ENCODE peak calls at places on chromosomes 3 and 15, in seven cellular contexts. U is lower lobe of right lung, Q is tibial artery, L is vagina, G is AG09319, Y is spleen, A is nephron progenitor cell. K is an unnamed sample.

GRCh38 chr3:88596451-88596850 is 446.7 kb downstream of the C3orf38 start:
- DNase-seq in U (no peak), Q (no peak), L (no peak), G (no peak), Y (no peak), A (no peak), K (no peak)

GRCh38 chr3:152301745-152302181 is 33.0 kb downstream of the MBNL1 start:
- DNase-seq in U (no peak), Q (no peak), L (no peak), G (no peak), Y (no peak), A (no peak), K (no peak)

GRCh38 chr15:100291106-100291505 is 50.7 kb downstream of the ADAMTS17 start:
- DNase-seq in U (no peak), Q (no peak), L (no peak), G (no peak), Y (no peak), A (no peak), K (no peak)

GRCh38 chr3:190862209-190863118 is at the start of gene GMNC:
- DNase-seq in U (peak), Q (peak), L (peak), G (no peak), Y (peak), A (peak), K (no peak)

GRCh38 chr15:59741274-59741906 is 52.3 kb upstream of the BNIP2 start:
- DNase-seq in U (no peak), Q (no peak), L (no peak), G (no peak), Y (no peak), A (peak), K (no peak)

GRCh38 chr3:188319569-188319968 is 165.6 kb downstream of the LPP start:
- DNase-seq in U (no peak), Q (no peak), L (no peak), G (no peak), Y (no peak), A (no peak), K (no peak)

GRCh38 chr3:9224490-9224889 is 25.0 kb downstream of the SRGAP3 start:
- DNase-seq in U (no peak), Q (no peak), L (no peak), G (no peak), Y (no peak), A (no peak), K (no peak)

GRCh38 chr3:89261673-89262072 is 154.3 kb downstream of the EPHA3 start:
- DNase-seq in U (no peak), Q (no peak), L (no peak), G (no peak), Y (no peak), A (no peak), K (no peak)

GRCh38 chr3:73257186-73257585 is 195.7 kb downstream of the EBLN2 start:
- DNase-seq in U (no peak), Q (no peak), L (no peak), G (no peak), Y (no peak), A (no peak), K (no peak)

GRCh38 chr15:35540885-35541284 is 5.1 kb downstream of the DPH6 start:
- DNase-seq in U (no peak), Q (no peak), L (no peak), G (no peak), Y (no peak), A (no peak), K (peak)

GRCh38 chr3:45079715-45080114 is 53.6 kb downstream of the CLEC3B start:
- DNase-seq in U (no peak), Q (no peak), L (no peak), G (no peak), Y (no peak), A (no peak), K (no peak)

GRCh38 chr3:37114251-37115145 is 59.9 kb downstream of the LRRFIP2 start:
- DNase-seq in U (no peak), Q (no peak), L (no peak), G (peak), Y (no peak), A (no peak), K (peak)

GRCh38 chr15:40755821-40756220 is 767 bp upstream of the RMDN3 start:
- DNase-seq in U (no peak), Q (no peak), L (peak), G (no peak), Y (peak), A (no peak), K (no peak)

GRCh38 chr15:31501074-31501473 is 174.4 kb downstream of the KLF13 start:
- DNase-seq in U (no peak), Q (no peak), L (no peak), G (no peak), Y (no peak), A (no peak), K (no peak)

GRCh38 chr15:83654379-83655236 is 685 bp downstream of the ADAMTSL3 start:
- DNase-seq in U (no peak), Q (peak), L (no peak), G (no peak), Y (no peak), A (peak), K (no peak)

GRCh38 chr15:58505581-58505980 is 73.8 kb downstream of the LIPC start:
- DNase-seq in U (no peak), Q (no peak), L (no peak), G (no peak), Y (no peak), A (no peak), K (no peak)

GRCh38 chr3:155890671-155891190 is 20.3 kb downstream of the GMPS start:
- DNase-seq in U (no peak), Q (no peak), L (no peak), G (peak), Y (no peak), A (no peak), K (no peak)

GRCh38 chr3:27349832-27350231 is 19.4 kb downstream of the NEK10 start:
- DNase-seq in U (no peak), Q (no peak), L (no peak), G (no peak), Y (no peak), A (no peak), K (no peak)

GRCh38 chr3:49411550-49411967 is 217 bp downstream of the RHOA start:
- DNase-seq in U (peak), Q (peak), L (no peak), G (no peak), Y (peak), A (peak), K (no peak)

GRCh38 chr3:177935008-177935407 is 601.2 kb upstream of the KCNMB2 start:
- DNase-seq in U (no peak), Q (no peak), L (no peak), G (no peak), Y (no peak), A (peak), K (no peak)

GRCh38 chr3:161224786-161225185 is 3.7 kb downstream of the NMD3 start:
- DNase-seq in U (no peak), Q (no peak), L (no peak), G (no peak), Y (no peak), A (no peak), K (no peak)

GRCh38 chr3:55701997-55702396 is 214.9 kb upstream of the WNT5A start:
- DNase-seq in U (no peak), Q (no peak), L (no peak), G (no peak), Y (no peak), A (no peak), K (no peak)

GRCh38 chr15:61151791-61152190 is 77.3 kb downstream of the RORA start:
- DNase-seq in U (no peak), Q (no peak), L (no peak), G (no peak), Y (no peak), A (no peak), K (no peak)

GRCh38 chr3:197031315-197032285 is 2.0 kb upstream of the MELTF start:
- DNase-seq in U (no peak), Q (peak), L (peak), G (peak), Y (no peak), A (no peak), K (peak)

GRCh38 chr3:88148651-88149050 is 1.1 kb upstream of the C3orf38 start:
- DNase-seq in U (no peak), Q (no peak), L (no peak), G (no peak), Y (peak), A (no peak), K (no peak)

GRCh38 chr3:127077068-127077467 is 94.2 kb downstream of the PLXNA1 start:
- DNase-seq in U (peak), Q (peak), L (no peak), G (no peak), Y (peak), A (no peak), K (no peak)

GRCh38 chr15:60555291-60555690 is 76.3 kb upstream of the ICE2 start:
- DNase-seq in U (no peak), Q (no peak), L (no peak), G (no peak), Y (no peak), A (no peak), K (no peak)

DNA sequence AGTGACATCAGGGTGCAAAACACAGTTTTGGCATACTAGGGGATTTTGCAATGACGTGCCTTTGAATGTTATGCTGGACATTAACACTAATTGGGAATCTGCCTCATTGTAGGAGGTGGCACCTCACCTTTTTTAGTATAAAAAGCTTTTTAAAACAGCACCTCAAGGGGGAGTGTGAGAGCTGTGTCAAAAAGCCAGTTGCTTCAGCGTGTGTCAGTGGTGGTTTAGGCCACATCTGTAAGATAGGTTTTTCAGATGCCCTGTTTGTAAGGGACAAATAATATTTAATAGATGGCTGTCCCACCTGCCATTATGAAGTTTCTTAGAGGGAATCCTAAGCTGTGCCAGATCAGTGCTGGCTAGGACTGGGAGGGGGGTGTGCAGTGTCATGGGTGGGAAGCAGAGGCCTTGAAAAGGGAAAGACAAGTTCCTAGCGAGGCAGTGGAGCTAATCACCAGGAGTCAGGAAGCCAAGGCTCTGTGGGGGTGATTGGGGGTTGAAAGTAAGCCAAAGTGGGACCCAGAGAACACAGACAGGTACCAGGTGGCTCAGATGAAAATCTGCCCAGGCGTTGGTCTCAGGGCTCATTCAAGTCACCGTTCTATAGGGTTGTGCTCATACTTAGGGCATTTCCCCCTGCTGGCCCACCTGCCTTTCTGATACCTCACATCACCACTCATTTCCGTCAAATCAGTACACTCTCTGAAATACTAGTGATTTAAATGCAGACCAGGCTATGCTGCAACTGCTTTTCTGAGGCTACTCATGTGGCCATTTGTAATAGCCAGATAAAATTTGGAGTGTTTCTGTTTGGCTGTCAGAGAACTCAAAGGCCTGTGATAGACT is 120.5 kb downstream of the BBX start:
- DNase-seq in U (no peak), Q (no peak), L (no peak), G (no peak), Y (no peak), A (no peak), K (no peak)
- TF ChIP-seq CTCF in U (no peak), Q (no peak), L (no peak), G (no peak), Y (no peak), A (peak), K (no peak)

GRCh38 chr3:153670577-153670976 is 450.6 kb upstream of the ARHGEF26 start:
- DNase-seq in U (no peak), Q (no peak), L (no peak), G (no peak), Y (no peak), A (no peak), K (no peak)

GRCh38 chr3:153666911-153667310 is 454.3 kb upstream of the ARHGEF26 start:
- DNase-seq in U (no peak), Q (no peak), L (no peak), G (no peak), Y (no peak), A (no peak), K (no peak)

GRCh38 chr3:153667341-153667740 is 453.8 kb upstream of the ARHGEF26 start:
- DNase-seq in U (no peak), Q (no peak), L (no peak), G (no peak), Y (no peak), A (no peak), K (peak)

GRCh38 chr3:153673853-153674252 is 447.3 kb upstream of the ARHGEF26 start:
- DNase-seq in U (no peak), Q (no peak), L (no peak), G (no peak), Y (no peak), A (no peak), K (no peak)

GRCh38 chr3:153669527-153669926 is 451.7 kb upstream of the ARHGEF26 start:
- DNase-seq in U (no peak), Q (no peak), L (no peak), G (no peak), Y (no peak), A (no peak), K (no peak)
- TF ChIP-seq CTCF in U (no peak), Q (no peak), L (no peak), G (peak), Y (no peak), A (peak), K (no peak)

GRCh38 chr3:76024640-76025039 is 239.3 kb upstream of the ZNF717 start:
- DNase-seq in U (no peak), Q (no peak), L (no peak), G (no peak), Y (no peak), A (no peak), K (no peak)
- TF ChIP-seq CTCF in U (peak), Q (peak), L (no peak), G (peak), Y (no peak), A (peak), K (peak)

GRCh38 chr15:45183001-45183400 is 4.8 kb downstream of the SHF start:
- DNase-seq in U (no peak), Q (no peak), L (no peak), G (no peak), Y (no peak), A (no peak), K (no peak)
- TF ChIP-seq CTCF in U (no peak), Q (no peak), L (no peak), G (no peak), Y (no peak), A (no peak), K (no peak)

DNA sequence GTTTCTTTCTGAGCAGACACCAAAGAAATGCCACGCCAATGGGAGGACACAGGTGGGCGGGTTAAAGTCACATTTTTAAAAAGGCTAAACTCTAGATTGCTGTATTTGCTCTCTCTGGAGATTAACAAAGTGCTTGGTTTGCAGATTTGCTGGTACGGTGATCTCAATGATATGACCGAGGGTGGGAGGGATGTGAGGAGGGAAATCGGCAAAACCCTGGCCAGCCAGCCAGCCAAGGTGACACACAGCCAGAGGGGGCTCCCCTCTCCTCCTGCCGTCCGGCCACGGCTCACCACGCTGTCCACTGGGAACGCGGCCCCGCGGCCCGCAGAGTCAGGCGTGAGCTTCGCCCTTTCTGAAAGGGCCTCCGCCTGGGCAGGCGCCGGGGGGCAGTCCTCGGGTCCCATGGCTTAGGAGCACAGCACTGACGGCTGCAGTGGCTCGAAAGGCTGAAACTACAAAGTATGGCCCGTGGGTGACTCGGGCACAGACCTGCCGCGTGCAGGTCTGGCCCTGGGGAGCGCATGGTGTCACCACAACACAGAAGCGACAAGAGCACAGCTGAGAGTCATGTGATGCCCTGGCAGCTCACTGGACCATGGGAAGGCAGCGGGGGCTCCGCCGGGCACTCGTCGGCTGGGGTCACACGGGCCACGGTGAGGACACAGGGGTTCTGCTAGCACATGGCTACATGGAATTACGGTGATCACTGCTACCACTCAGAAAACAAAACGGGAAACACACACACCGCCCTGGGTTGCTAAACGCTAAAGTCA is 57.8 kb upstream of the RPL32 start:
- DNase-seq in U (peak), Q (no peak), L (no peak), G (no peak), Y (peak), A (no peak), K (no peak)
- TF ChIP-seq CTCF in U (no peak), Q (no peak), L (no peak), G (no peak), Y (no peak), A (no peak), K (no peak)

GRCh38 chr3:76429536-76430177 is 610.2 kb upstream of the ROBO2 start:
- DNase-seq in U (no peak), Q (no peak), L (no peak), G (no peak), Y (no peak), A (no peak), K (no peak)
- TF ChIP-seq CTCF in U (no peak), Q (no peak), L (no peak), G (no peak), Y (no peak), A (no peak), K (no peak)